ENCODE peak calls at places on chromosomes 12 and 14, in five cellular contexts. G is ovary, B is upper lobe of right lung, W is astrocyte, H is osteoblast. S is an unnamed sample.

GRCh38 chr14:30444451-30444850 is 114.5 kb upstream of the G2E3 start:
- DNase-seq in G (no peak), B (no peak), W (no peak), H (no peak), S (no peak)

GRCh38 chr12:100404769-100405407 is 48.0 kb downstream of the SLC17A8 start:
- DNase-seq in G (no peak), B (no peak), W (no peak), H (no peak), S (no peak)

GRCh38 chr12:103677905-103678304 is 90.8 kb downstream of the STAB2 start:
- DNase-seq in G (no peak), B (no peak), W (no peak), H (no peak), S (no peak)

GRCh38 chr12:119328111-119328510 is 6.4 kb upstream of the CCDC60 start:
- DNase-seq in G (no peak), B (no peak), W (no peak), H (no peak), S (no peak)

GRCh38 chr12:15532364-15532977 is 210.2 kb downstream of the PTPRO start:
- DNase-seq in G (no peak), B (no peak), W (peak), H (no peak), S (no peak)

GRCh38 chr12:85325452-85325851 is 45.4 kb downstream of the ALX1 start:
- DNase-seq in G (no peak), B (no peak), W (no peak), H (no peak), S (no peak)

GRCh38 chr12:57887631-57888406 is 41.3 kb upstream of the CTDSP2 start:
- DNase-seq in G (peak), B (no peak), W (peak), H (no peak), S (no peak)

GRCh38 chr12:129325566-129325965 is 472.3 kb downstream of the GLT1D1 start:
- DNase-seq in G (no peak), B (no peak), W (peak), H (no peak), S (no peak)

DNA sequence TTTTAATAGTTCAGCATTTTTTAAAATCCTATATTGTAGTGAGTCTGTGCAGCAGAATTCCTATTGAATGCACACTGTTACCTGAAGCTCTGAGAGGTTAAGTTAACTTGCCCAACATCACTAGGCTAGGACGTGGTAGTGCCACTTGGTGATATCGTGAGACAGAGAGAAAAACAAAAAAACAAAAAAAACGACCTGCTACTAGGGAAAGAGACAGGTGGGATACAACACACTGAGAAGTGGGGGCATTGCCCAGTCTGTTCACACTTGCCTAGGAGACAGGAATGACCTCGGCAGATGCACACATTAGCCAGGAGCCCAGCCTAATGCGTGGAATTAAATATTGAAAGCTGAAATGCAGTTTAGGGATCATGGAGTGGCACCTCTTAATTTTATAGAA is 129.7 kb upstream of the CCND2 start:
- DNase-seq in G (no peak), B (no peak), W (no peak), H (no peak), S (no peak)
- H3K4me3 ChIP-seq in G (no peak), B (no peak), W (no peak), H (no peak), S (no peak)

DNA sequence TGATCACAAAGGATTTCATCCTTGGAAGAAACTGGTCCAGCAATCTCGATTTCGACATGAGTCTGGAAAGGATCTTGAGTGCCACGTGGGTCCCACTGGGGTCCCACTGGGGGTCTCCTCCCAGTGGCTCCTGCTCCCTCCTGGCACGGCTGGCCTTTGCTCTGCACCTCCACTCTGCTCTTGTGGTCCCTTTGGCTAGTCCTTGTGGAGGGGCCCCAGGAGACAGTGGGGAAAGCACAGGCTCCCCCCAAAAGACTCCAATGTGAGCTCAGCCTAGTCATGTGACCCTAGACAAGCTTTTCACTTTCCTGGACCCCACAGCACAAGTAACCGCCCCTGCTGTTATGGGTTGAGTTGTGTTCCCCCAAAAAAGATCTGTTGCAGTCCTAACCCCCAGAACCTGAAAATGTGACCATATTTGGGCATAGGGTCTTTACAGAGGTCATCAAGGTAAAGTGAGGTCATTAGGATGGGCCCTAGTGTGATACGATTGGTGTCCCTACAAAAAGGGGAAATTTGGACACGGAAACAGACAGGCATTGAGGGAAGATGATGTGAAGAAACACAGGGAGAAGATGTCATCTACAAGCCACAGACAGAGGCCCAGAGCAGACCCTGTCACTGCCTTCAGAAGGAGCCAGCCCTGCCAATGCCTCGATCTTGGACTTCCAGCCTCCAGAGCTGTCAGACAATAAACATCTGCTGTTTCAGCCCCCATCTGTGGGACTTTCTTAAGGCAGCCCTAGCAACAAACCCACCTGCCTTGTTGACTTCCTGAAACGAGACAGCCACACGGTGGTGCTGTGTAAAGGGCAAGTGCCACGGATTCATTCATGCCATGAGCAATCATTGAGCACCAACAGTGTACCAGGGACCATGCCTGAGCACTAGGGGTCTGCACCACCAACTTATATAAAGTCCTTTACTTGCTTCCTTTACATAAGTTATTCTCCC is 23.8 kb upstream of the PPP2R5C start:
- DNase-seq in G (no peak), B (no peak), W (no peak), H (peak), S (no peak)
- TF ChIP-seq CTCF in G (no peak), B (peak), W (no peak), H (peak), S (no peak)

GRCh38 chr14:90753456-90754005 is 62.7 kb downstream of the TTC7B start:
- DNase-seq in G (no peak), B (no peak), W (no peak), H (no peak), S (no peak)

GRCh38 chr14:90747909-90748308 is 68.3 kb downstream of the TTC7B start:
- DNase-seq in G (no peak), B (no peak), W (no peak), H (no peak), S (no peak)

GRCh38 chr14:90750191-90750590 is 66.0 kb downstream of the TTC7B start:
- DNase-seq in G (no peak), B (no peak), W (no peak), H (no peak), S (no peak)

GRCh38 chr14:90755661-90756304 is 60.4 kb downstream of the TTC7B start:
- DNase-seq in G (no peak), B (no peak), W (no peak), H (no peak), S (no peak)

DNA sequence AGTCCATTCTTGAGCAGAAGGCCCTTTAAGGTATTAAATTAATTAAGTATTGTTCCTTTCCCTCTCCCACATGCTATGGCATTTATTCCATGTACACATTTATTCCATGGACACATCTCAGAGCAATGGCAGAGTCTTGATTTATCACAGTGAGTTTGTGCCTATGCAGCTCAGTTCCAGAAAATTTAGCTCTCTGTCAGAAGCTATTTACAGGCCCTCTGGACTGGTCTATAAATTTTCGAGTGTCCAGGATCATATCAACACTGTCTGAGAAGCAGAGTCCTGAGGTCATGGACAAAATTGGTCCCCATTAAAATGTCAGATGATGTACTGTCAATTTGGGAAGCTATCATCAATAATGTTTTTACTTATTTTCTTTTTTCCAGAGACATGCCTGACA is 65.5 kb downstream of the TTC7B start:
- DNase-seq in G (no peak), B (no peak), W (no peak), H (no peak), S (no peak)
- H3K4me3 ChIP-seq in G (no peak), B (no peak), W (no peak), H (no peak), S (no peak)

GRCh38 chr12:98803468-98804209 is 158.5 kb downstream of the APAF1 start:
- DNase-seq in G (no peak), B (no peak), W (no peak), H (no peak), S (no peak)
- TF ChIP-seq CTCF in G (no peak), B (no peak), W (no peak), H (peak), S (no peak)

GRCh38 chr12:709631-710030 is 42.7 kb upstream of the WNK1 start:
- DNase-seq in G (no peak), B (no peak), W (no peak), H (no peak), S (no peak)
- H3K4me3 ChIP-seq in G (no peak), B (no peak), W (no peak), H (no peak), S (no peak)

DNA sequence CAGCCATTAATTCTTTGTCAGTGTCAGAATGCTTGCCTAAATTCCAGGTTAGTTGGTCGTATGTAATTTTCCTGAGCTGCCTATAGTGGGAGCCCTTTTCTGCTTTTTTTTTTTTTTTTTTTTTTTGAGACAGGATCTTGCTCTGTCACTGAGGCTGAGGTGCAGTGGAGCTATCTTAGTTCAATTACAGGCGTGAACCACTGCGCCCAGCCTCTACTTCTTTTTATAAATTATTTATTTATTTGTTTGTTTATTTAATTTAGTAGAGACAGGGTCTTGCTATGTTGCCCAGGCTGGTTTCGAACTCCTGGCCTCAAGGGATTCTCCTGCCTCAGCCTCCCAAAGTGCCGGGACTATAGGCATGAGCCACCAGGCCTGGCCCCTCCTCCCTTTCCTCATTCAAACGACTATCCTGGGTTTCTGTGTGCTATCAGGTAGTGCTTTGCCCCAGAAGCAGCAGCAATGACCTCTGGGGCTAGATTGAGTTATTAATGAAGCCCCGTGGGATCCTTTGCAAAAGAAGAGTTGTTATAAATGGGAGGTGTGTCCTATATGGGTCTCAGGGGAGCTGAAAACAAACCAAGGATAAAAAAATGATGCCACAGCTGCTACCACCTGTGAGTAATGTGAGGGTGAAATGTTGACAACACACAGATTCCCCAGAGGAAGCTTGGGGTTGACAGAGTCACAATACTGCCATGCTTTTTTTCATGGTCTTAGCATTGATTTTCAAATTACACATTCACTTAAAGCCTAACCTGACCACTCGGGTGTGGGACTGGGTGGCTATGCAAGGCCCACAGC is 34.6 kb upstream of the NFKBIA start:
- DNase-seq in G (no peak), B (no peak), W (no peak), H (no peak), S (no peak)
- TF ChIP-seq CTCF in G (no peak), B (peak), W (peak), H (peak), S (peak)

GRCh38 chr14:22555573-22556011 is 33.4 kb downstream of the DAD1 start:
- DNase-seq in G (no peak), B (no peak), W (peak), H (peak), S (no peak)

GRCh38 chr14:22554706-22555572 is 34.1 kb downstream of the DAD1 start:
- DNase-seq in G (no peak), B (no peak), W (no peak), H (no peak), S (no peak)

GRCh38 chr14:22556990-22557623 is 31.9 kb downstream of the DAD1 start:
- DNase-seq in G (peak), B (peak), W (peak), H (peak), S (no peak)

GRCh38 chr14:22557846-22558220 is 31.2 kb downstream of the DAD1 start:
- DNase-seq in G (no peak), B (no peak), W (no peak), H (no peak), S (no peak)

DNA sequence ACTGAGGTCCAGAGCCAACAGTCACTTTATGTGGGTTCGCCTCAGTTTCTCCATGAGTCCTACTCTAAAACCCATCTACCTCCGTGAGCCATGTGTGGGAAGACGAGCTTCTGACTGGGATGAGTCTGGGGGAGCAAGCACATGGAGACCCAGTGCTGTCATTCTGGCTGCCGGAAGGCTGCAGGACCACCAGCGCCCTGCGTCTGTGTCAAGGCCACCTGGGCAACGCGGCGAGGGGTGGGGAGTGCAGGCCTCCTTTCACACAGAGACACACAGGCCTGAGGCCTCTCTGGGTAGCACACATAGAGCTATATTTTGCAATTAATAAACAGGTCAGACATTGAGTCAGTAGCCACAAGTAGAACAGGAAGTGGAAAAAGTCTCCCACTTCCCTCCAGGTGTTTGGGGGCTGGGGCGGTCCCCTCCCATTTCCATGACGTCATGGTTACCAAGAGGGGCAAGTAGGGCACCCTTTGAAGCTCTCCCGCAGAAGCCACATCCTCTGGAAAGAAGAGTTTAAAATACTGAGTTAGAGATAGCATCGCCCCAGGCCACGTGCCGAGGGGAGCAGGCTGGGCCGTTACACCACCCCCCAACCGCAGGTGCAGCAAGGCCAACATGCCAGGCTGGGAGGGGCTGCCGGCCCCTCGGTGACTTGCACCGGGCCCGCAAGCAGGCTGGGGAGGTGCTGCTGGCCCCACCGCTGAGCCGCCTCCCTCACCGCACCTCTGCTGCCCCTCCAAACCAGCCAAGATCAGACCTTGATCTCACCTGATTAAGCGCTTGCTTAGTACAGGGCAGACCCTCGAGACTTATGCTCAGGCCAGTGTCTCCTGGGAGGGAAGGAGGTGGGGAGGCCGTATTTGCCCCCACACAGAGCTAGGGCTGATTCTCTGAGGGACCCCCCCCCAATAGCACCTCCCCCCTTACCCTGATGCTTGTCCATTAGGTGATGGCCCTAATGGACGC is 32.7 kb downstream of the DAD1 start:
- DNase-seq in G (peak), B (peak), W (peak), H (peak), S (no peak)
- H3K4me3 ChIP-seq in G (no peak), B (peak), W (peak), H (peak), S (no peak)

DNA sequence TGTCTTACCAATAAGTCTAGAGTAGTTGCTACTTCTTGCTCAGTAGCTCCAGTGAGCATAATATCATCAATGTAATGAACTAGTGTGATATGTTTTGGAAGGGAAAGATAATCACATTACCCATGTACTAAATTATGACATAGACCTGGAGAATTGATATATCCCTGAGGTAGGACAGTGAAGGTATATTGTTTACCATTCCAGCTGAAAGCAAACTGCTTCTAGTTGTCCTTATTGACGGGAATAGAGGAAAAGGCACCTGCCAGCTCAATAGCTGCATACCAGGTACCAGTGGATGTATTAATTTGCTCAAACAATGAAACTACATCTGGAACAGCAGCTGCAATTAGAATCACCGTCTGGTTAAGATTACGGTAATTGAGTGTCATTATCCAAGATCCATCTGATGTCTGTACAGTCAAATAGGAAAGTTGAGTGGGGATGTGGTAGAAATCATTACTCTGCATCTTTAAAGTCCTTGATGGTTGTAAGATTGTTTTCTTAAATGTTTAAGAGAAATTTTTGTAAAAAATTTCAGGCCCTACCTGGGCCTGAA is 100.0 kb upstream of the ARHGAP5 start:
- DNase-seq in G (no peak), B (no peak), W (no peak), H (no peak), S (no peak)
- TF ChIP-seq CTCF in G (no peak), B (no peak), W (no peak), H (no peak), S (no peak)

GRCh38 chr12:50507930-50508329 is 3.1 kb downstream of the DIP2B start:
- DNase-seq in G (no peak), B (no peak), W (no peak), H (no peak), S (no peak)
- H3K4me3 ChIP-seq in G (no peak), B (no peak), W (no peak), H (no peak), S (no peak)